ENCODE peak calls at places on chromosomes 1 and 21, in ten cellular contexts. A is activated CD4-positive, alpha-beta T cell treated with anti-CD3 and anti-CD28 coated beads for 4 hours; L is pancreas; K is activated effector memory CD4-positive, alpha-beta T cell treated with anti-CD3 and anti-CD28 coated beads, Interleukin-2, amount 50 U/mL, for 16 hours; O is choroid plexus epithelial cell; X is RCC 7860; I is activated CD4-positive, CD25-positive, alpha-beta regulatory T cell treated with anti-CD3 and anti-CD28 coated beads, Interleukin-2, amount 50 U/mL, for 72 hours; Q is activated CD8-positive, alpha-beta memory T cell treated with anti-CD3 and anti-CD28 coated beads for 48 hours; F is AG10803; W is renal cortical epithelial cell. Y is an unnamed sample.

GRCh38 chr21:35556536-35556935 is 503.8 kb downstream of the SETD4 start:
- DNase-seq in A (no peak), L (no peak), K (no peak), O (no peak), X (no peak), I (no peak), Q (no peak), F (no peak), W (no peak), Y (no peak)

GRCh38 chr1:174150499-174150898 is 8.8 kb upstream of the RABGAP1L start:
- DNase-seq in A (no peak), L (no peak), K (no peak), O (no peak), X (no peak), I (no peak), Q (no peak), F (no peak), W (no peak), Y (no peak)

GRCh38 chr1:21277178-21277577 is 13.1 kb downstream of the ECE1 start:
- DNase-seq in A (no peak), L (no peak), K (no peak), O (peak), X (no peak), I (no peak), Q (no peak), F (no peak), W (no peak), Y (no peak)

GRCh38 chr1:53878492-53879105 is 11.0 kb downstream of the YIPF1 start:
- DNase-seq in A (no peak), L (no peak), K (no peak), O (peak), X (peak), I (no peak), Q (no peak), F (peak), W (peak), Y (no peak)

GRCh38 chr1:177723533-177723932 is 246.3 kb downstream of the SEC16B start:
- DNase-seq in A (no peak), L (no peak), K (no peak), O (no peak), X (no peak), I (no peak), Q (no peak), F (no peak), W (no peak), Y (no peak)

GRCh38 chr1:56799605-56800398 is 19.4 kb downstream of the FYB2 start:
- DNase-seq in A (no peak), L (no peak), K (no peak), O (no peak), X (no peak), I (no peak), Q (no peak), F (peak), W (no peak), Y (no peak)

GRCh38 chr1:156276532-156276931 is 6.1 kb downstream of the SMG5 start:
- DNase-seq in A (no peak), L (no peak), K (no peak), O (peak), X (no peak), I (no peak), Q (no peak), F (peak), W (no peak), Y (no peak)

GRCh38 chr1:2271841-2272655 is 43.9 kb downstream of the SKI start:
- DNase-seq in A (no peak), L (no peak), K (no peak), O (no peak), X (no peak), I (no peak), Q (no peak), F (no peak), W (no peak), Y (no peak)

GRCh38 chr1:147722114-147722513 is 38.3 kb downstream of the GJA5 start:
- DNase-seq in A (no peak), L (no peak), K (no peak), O (no peak), X (no peak), I (no peak), Q (no peak), F (no peak), W (no peak), Y (no peak)

GRCh38 chr1:22447581-22448215 is 4.0 kb upstream of the ZBTB40 start:
- DNase-seq in A (no peak), L (no peak), K (no peak), O (peak), X (peak), I (no peak), Q (no peak), F (peak), W (peak), Y (no peak)

GRCh38 chr1:110674337-110675059 is at the start of gene KCNA3:
- DNase-seq in A (peak), L (no peak), K (peak), O (no peak), X (no peak), I (peak), Q (peak), F (no peak), W (no peak), Y (peak)

GRCh38 chr1:228555074-228555989 is 68.2 kb downstream of the RNF187 start:
- DNase-seq in A (no peak), L (no peak), K (peak), O (peak), X (no peak), I (no peak), Q (peak), F (no peak), W (no peak), Y (no peak)

GRCh38 chr1:109977225-109977624 is 7.3 kb upstream of the AHCYL1 start:
- DNase-seq in A (no peak), L (no peak), K (no peak), O (no peak), X (no peak), I (no peak), Q (no peak), F (no peak), W (no peak), Y (no peak)

GRCh38 chr21:42027085-42027803 is 17.1 kb upstream of the ZBTB21 start:
- DNase-seq in A (no peak), L (no peak), K (no peak), O (no peak), X (no peak), I (no peak), Q (no peak), F (no peak), W (no peak), Y (no peak)

GRCh38 chr1:68175621-68176398 is 56.5 kb downstream of the WLS start:
- DNase-seq in A (no peak), L (peak), K (no peak), O (peak), X (no peak), I (no peak), Q (no peak), F (peak), W (peak), Y (peak)

GRCh38 chr1:57485643-57486042 is 61.8 kb upstream of the DAB1 start:
- DNase-seq in A (no peak), L (no peak), K (no peak), O (peak), X (peak), I (no peak), Q (no peak), F (peak), W (peak), Y (no peak)

GRCh38 chr21:21200103-21200938 is 202.1 kb downstream of the NCAM2 start:
- DNase-seq in A (peak), L (no peak), K (no peak), O (peak), X (peak), I (no peak), Q (no peak), F (peak), W (peak), Y (peak)

GRCh38 chr1:167443757-167444156 is 74.6 kb downstream of the CD247 start:
- DNase-seq in A (no peak), L (no peak), K (no peak), O (no peak), X (no peak), I (no peak), Q (no peak), F (no peak), W (no peak), Y (no peak)

GRCh38 chr1:88462481-88463261 is 221.4 kb upstream of the PKN2 start:
- DNase-seq in A (no peak), L (no peak), K (no peak), O (peak), X (no peak), I (no peak), Q (no peak), F (peak), W (peak), Y (no peak)

GRCh38 chr1:233107130-233107529 is 156.7 kb downstream of the NTPCR start:
- DNase-seq in A (no peak), L (no peak), K (no peak), O (peak), X (no peak), I (no peak), Q (no peak), F (no peak), W (no peak), Y (no peak)

GRCh38 chr1:24022611-24023359 is 42.7 kb upstream of the SRSF10 start:
- DNase-seq in A (no peak), L (no peak), K (no peak), O (peak), X (peak), I (no peak), Q (no peak), F (peak), W (peak), Y (peak)

GRCh38 chr1:206584265-206584648 is 28.0 kb downstream of the EIF2D start:
- DNase-seq in A (no peak), L (no peak), K (no peak), O (no peak), X (no peak), I (peak), Q (no peak), F (no peak), W (no peak), Y (no peak)

GRCh38 chr1:232627645-232628334 is 2.1 kb downstream of the SIPA1L2 start:
- DNase-seq in A (no peak), L (no peak), K (no peak), O (peak), X (peak), I (no peak), Q (no peak), F (peak), W (peak), Y (peak)

GRCh38 chr1:155938220-155938627 is 3.2 kb upstream of the RXFP4 start:
- DNase-seq in A (no peak), L (no peak), K (peak), O (peak), X (peak), I (peak), Q (no peak), F (peak), W (peak), Y (peak)

GRCh38 chr1:204623894-204624361 is 61.6 kb downstream of the LRRN2 start:
- DNase-seq in A (no peak), L (no peak), K (no peak), O (peak), X (no peak), I (no peak), Q (no peak), F (no peak), W (no peak), Y (no peak)

GRCh38 chr1:227797144-227797543 is 18.3 kb upstream of the PRSS38 start:
- DNase-seq in A (no peak), L (no peak), K (no peak), O (no peak), X (no peak), I (no peak), Q (no peak), F (no peak), W (no peak), Y (no peak)

GRCh38 chr1:33735624-33736023 is 128.3 kb upstream of the HMGB4 start:
- DNase-seq in A (no peak), L (no peak), K (no peak), O (peak), X (no peak), I (no peak), Q (no peak), F (peak), W (peak), Y (no peak)

GRCh38 chr1:183450086-183450485 is 22.2 kb upstream of the SMG7 start:
- DNase-seq in A (no peak), L (no peak), K (no peak), O (peak), X (no peak), I (no peak), Q (no peak), F (no peak), W (no peak), Y (no peak)

GRCh38 chr1:50308883-50309282 is 114.4 kb downstream of the DMRTA2 start:
- DNase-seq in A (no peak), L (no peak), K (no peak), O (peak), X (no peak), I (no peak), Q (no peak), F (peak), W (peak), Y (peak)

GRCh38 chr1:213970193-213970592 is 17.6 kb upstream of the PROX1 start:
- DNase-seq in A (no peak), L (no peak), K (no peak), O (no peak), X (no peak), I (no peak), Q (no peak), F (no peak), W (no peak), Y (no peak)

GRCh38 chr1:246008256-246008901 is 498.7 kb downstream of the SMYD3 start:
- DNase-seq in A (no peak), L (no peak), K (no peak), O (no peak), X (no peak), I (no peak), Q (no peak), F (no peak), W (no peak), Y (no peak)